ENCODE peak calls at places on chromosomes 7 and 10, in nine cellular contexts. J is bronchial epithelial cell; R is HFF-Myc; V is astrocyte of the spinal cord; Y is hepatocyte; C is kidney epithelial cell; Z is NB4; F is CD4-positive, alpha-beta T cell; I is suprapubic skin. O is an unnamed sample.

GRCh38 chr10:62554632-62555199 is 180.5 kb downstream of the ZNF365 start:
- DNase-seq in V (peak; percentile 56), R (no peak), Y (peak; percentile 56), Z (peak; percentile 62), F (no peak), J (peak; percentile 38), C (no peak), I (no peak), O (no peak)

GRCh38 chr7:144027070-144027469 is 21.7 kb upstream of the OR2A5 start:
- DNase-seq in R (no peak), F (no peak), C (no peak), J (peak; percentile 26), Z (peak; percentile 14), Y (peak; percentile 34), I (no peak), V (peak; percentile 46), O (no peak)

GRCh38 chr10:15472431-15473400 is 101.6 kb upstream of the FAM171A1 start:
- DNase-seq in F (no peak), J (no peak), Z (no peak), I (no peak), C (no peak), V (peak; percentile 98), Y (no peak), R (no peak), O (no peak)

GRCh38 chr7:93757421-93757820 is 133.1 kb downstream of the TFPI2 start:
- DNase-seq in Y (no peak), F (no peak), R (no peak), Z (no peak), J (peak; percentile 51), V (peak; percentile 5), I (no peak), C (no peak), O (no peak)

GRCh38 chr7:157603716-157604115 is 266.9 kb downstream of the DNAJB6 start:
- DNase-seq in C (no peak), R (no peak), F (no peak), V (no peak), J (no peak), Y (no peak), Z (no peak), I (no peak), O (no peak)

GRCh38 chr10:24307696-24308476 is 98.9 kb downstream of the KIAA1217 start:
- DNase-seq in F (no peak), Z (no peak), I (no peak), J (no peak), V (no peak), R (no peak), Y (no peak), C (no peak), O (no peak)

GRCh38 chr7:122273117-122273516 is 31.4 kb downstream of the FEZF1 start:
- DNase-seq in V (no peak), Y (no peak), R (no peak), I (no peak), C (no peak), F (no peak), Z (no peak), J (no peak), O (no peak)

GRCh38 chr7:81812514-81813472 is 42.9 kb upstream of the HGF start:
- DNase-seq in Z (no peak), C (no peak), V (no peak), I (no peak), Y (no peak), F (no peak), R (no peak), J (no peak), O (no peak)

GRCh38 chr10:95485445-95485844 is 75.7 kb downstream of the SORBS1 start:
- DNase-seq in C (no peak), J (peak; percentile 26), Z (no peak), F (no peak), R (no peak), I (no peak), Y (no peak), V (no peak), O (no peak)

GRCh38 chr10:2985729-2986232 is 81.6 kb upstream of the PFKP start:
- DNase-seq in Y (peak; percentile 87), Z (no peak), V (peak; percentile 29), R (no peak), F (no peak), J (peak; percentile 92), I (no peak), C (peak; percentile 81), O (no peak)

GRCh38 chr7:143381427-143382125 is 431 bp downstream of the ZYX start:
- DNase-seq in Y (peak; percentile 82), Z (no peak), C (no peak), I (no peak), J (no peak), F (no peak), V (peak; percentile 80), R (no peak), O (no peak)

GRCh38 chr10:77236700-77237099 is 400.9 kb downstream of the KCNMA1 start:
- DNase-seq in V (peak; percentile 69), Z (no peak), F (no peak), C (no peak), Y (no peak), I (no peak), J (peak; percentile 67), R (no peak), O (no peak)

GRCh38 chr10:86023931-86024554 is 342.6 kb downstream of the GRID1 start:
- DNase-seq in J (no peak), Y (no peak), V (no peak), C (no peak), F (no peak), Z (no peak), I (peak; percentile 43), R (no peak), O (no peak)
- TF ChIP-seq CTCF in J (no peak), Y (no peak), V (no peak), C (no peak), F (no peak), Z (no peak), I (no peak), R (no peak), O (no peak)

GRCh38 chr7:3918576-3918975 is 617.5 kb downstream of the SDK1 start:
- DNase-seq in I (peak; percentile 59), C (no peak), Z (no peak), R (no peak), Y (no peak), J (no peak), V (no peak), F (no peak), O (no peak)

GRCh38 chr7:3923307-3923918 is 622.4 kb downstream of the SDK1 start:
- DNase-seq in Z (no peak), Y (no peak), J (no peak), C (no peak), V (no peak), F (no peak), I (no peak), R (no peak), O (no peak)

GRCh38 chr7:3917466-3917865 is 616.4 kb downstream of the SDK1 start:
- DNase-seq in Y (no peak), J (peak; percentile 10), F (no peak), C (no peak), V (no peak), R (no peak), I (peak; percentile 15), Z (no peak), O (no peak)

GRCh38 chr7:3924277-3924676 is 623.2 kb downstream of the SDK1 start:
- DNase-seq in Z (no peak), J (no peak), F (no peak), R (no peak), V (no peak), Y (no peak), I (no peak), C (no peak), O (no peak)

GRCh38 chr7:3922175-3922635 is 621.2 kb downstream of the SDK1 start:
- DNase-seq in Z (peak; percentile 74), C (peak; percentile 87), I (no peak), R (no peak), J (peak; percentile 79), Y (peak; percentile 89), F (no peak), V (peak; percentile 94), O (no peak)
- TF ChIP-seq CTCF in Z (peak; percentile 29), C (peak; percentile 33), I (peak; percentile 7), R (no peak), J (peak; percentile 12), Y (peak; percentile 51), F (no peak), V (peak; percentile 36), O (peak; percentile 21)

GRCh38 chr7:130987092-130987491 is 253.1 kb upstream of the KLF14 start:
- DNase-seq in Y (no peak), I (no peak), F (no peak), J (peak; percentile 69), R (no peak), C (no peak), V (no peak), Z (no peak), O (no peak)

GRCh38 chr7:130986271-130986690 is 252.3 kb upstream of the KLF14 start:
- DNase-seq in I (no peak), Z (no peak), J (peak; percentile 64), F (no peak), V (no peak), C (no peak), R (no peak), Y (no peak), O (no peak)

GRCh38 chr7:130985361-130985760 is 251.4 kb upstream of the KLF14 start:
- DNase-seq in I (no peak), V (no peak), F (no peak), R (no peak), Y (no peak), J (no peak), C (no peak), Z (no peak), O (no peak)

GRCh38 chr7:130982160-130982638 is 248.2 kb upstream of the KLF14 start:
- DNase-seq in Z (peak; percentile 61), I (no peak), Y (peak; percentile 49), F (no peak), J (peak; percentile 85), C (no peak), V (peak; percentile 53), R (no peak), O (no peak)

DNA sequence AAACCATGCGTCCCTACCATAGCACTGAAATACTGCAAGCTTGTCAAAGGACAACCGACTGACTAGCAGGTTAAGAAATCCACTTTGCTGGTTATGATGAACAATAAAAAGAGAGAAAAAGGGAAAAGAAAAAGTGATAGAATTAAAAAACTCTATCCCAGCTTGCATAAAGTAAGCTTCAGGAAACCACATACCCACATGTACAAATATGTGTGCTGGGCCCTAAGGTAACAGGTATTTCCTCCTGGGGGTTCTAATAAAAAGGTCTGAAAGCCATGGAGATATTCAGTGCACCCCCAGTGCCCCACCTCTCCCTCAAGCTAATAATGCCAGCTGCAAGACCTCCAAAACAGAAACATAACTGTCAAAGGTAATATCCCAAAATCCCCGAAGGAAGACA is 248.6 kb upstream of the KLF14 start:
- DNase-seq in V (no peak), I (no peak), J (no peak), C (no peak), Y (no peak), F (no peak), Z (no peak), R (no peak), O (no peak)
- TF ChIP-seq CTCF in V (no peak), I (no peak), J (no peak), C (no peak), Y (no peak), F (no peak), Z (no peak), R (no peak), O (no peak)

DNA sequence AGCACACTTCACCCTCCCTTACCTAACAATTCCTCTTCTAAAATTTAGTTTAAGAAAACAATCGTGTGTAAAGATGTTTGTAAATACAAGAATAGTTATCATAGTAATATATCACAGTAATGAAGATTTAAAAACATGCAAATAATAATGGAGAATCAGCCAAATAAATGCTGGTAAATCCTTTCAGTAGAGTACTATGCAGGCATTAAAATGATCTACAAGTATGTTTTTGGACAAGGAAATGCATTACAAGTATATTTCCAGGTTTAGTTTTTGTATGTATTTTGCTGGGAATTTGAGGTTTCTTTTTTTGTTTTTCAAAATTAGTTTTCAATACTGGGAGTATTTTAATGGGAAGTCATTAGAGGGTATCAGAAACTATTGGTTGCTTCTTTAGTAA is 22.7 kb downstream of the TPST1 start:
- DNase-seq in Y (no peak), R (no peak), F (no peak), I (no peak), V (no peak), C (no peak), Z (no peak), J (no peak), O (no peak)
- TF ChIP-seq CTCF in Y (no peak), R (no peak), F (no peak), I (no peak), V (no peak), C (no peak), Z (no peak), J (no peak), O (no peak)